ENCODE peak calls at places on chromosomes 6 and 20, in five cellular contexts. One of them, this sample, is unnamed.

GRCh38 chr6:36622901-36623546 is 28.9 kb downstream of the SRSF3 start:
- DNase-seq in Calu3: no peak
- DNase-seq in left ventricle myocardium inferior: no peak
- DNase-seq in astrocyte of the spinal cord: no peak
- DNase-seq in cardiac fibroblast: no peak
- DNase-seq in this sample: no peak

GRCh38 chr6:147737084-147737483 is 228.6 kb downstream of the SAMD5 start:
- DNase-seq in Calu3: no peak
- DNase-seq in left ventricle myocardium inferior: no peak
- DNase-seq in astrocyte of the spinal cord: no peak
- DNase-seq in cardiac fibroblast: no peak
- DNase-seq in this sample: no peak

GRCh38 chr6:104887350-104887749 is 27.6 kb upstream of the HACE1 start:
- DNase-seq in Calu3: no peak
- DNase-seq in left ventricle myocardium inferior: no peak
- DNase-seq in astrocyte of the spinal cord: peak
- DNase-seq in cardiac fibroblast: peak
- DNase-seq in this sample: peak

GRCh38 chr6:113352029-113352801 is 504.9 kb upstream of the MARCKS start:
- DNase-seq in Calu3: peak
- DNase-seq in left ventricle myocardium inferior: no peak
- DNase-seq in astrocyte of the spinal cord: peak
- DNase-seq in cardiac fibroblast: peak
- DNase-seq in this sample: no peak

GRCh38 chr6:14665827-14666724 is 548.5 kb downstream of the CD83 start:
- DNase-seq in Calu3: no peak
- DNase-seq in left ventricle myocardium inferior: no peak
- DNase-seq in astrocyte of the spinal cord: peak
- DNase-seq in cardiac fibroblast: peak
- DNase-seq in this sample: no peak

GRCh38 chr20:50368813-50369224 is 141.4 kb upstream of the PTPN1 start:
- DNase-seq in Calu3: no peak
- DNase-seq in left ventricle myocardium inferior: no peak
- DNase-seq in astrocyte of the spinal cord: no peak
- DNase-seq in cardiac fibroblast: peak
- DNase-seq in this sample: no peak

GRCh38 chr6:31142356-31142755 is 3.5 kb upstream of the PSORS1C2 start:
- DNase-seq in Calu3: no peak
- DNase-seq in left ventricle myocardium inferior: no peak
- DNase-seq in astrocyte of the spinal cord: no peak
- DNase-seq in cardiac fibroblast: no peak
- DNase-seq in this sample: peak

GRCh38 chr20:43843965-43844660 is 70.5 kb upstream of the TOX2 start:
- DNase-seq in Calu3: no peak
- DNase-seq in left ventricle myocardium inferior: no peak
- DNase-seq in astrocyte of the spinal cord: no peak
- DNase-seq in cardiac fibroblast: no peak
- DNase-seq in this sample: no peak

GRCh38 chr6:47456536-47456975 is 21.0 kb upstream of the CD2AP start:
- DNase-seq in Calu3: no peak
- DNase-seq in left ventricle myocardium inferior: no peak
- DNase-seq in astrocyte of the spinal cord: no peak
- DNase-seq in cardiac fibroblast: no peak
- DNase-seq in this sample: no peak

GRCh38 chr20:45283529-45284065 is 23.0 kb upstream of the RBPJL start:
- DNase-seq in Calu3: no peak
- DNase-seq in left ventricle myocardium inferior: no peak
- DNase-seq in astrocyte of the spinal cord: no peak
- DNase-seq in cardiac fibroblast: no peak
- DNase-seq in this sample: no peak

GRCh38 chr6:45917439-45917838 is 98.2 kb downstream of the CLIC5 start:
- DNase-seq in Calu3: no peak
- DNase-seq in left ventricle myocardium inferior: no peak
- DNase-seq in astrocyte of the spinal cord: no peak
- DNase-seq in cardiac fibroblast: no peak
- DNase-seq in this sample: no peak

GRCh38 chr6:1995521-1996110 is 249.8 kb downstream of the GMDS start:
- DNase-seq in Calu3: no peak
- DNase-seq in left ventricle myocardium inferior: no peak
- DNase-seq in astrocyte of the spinal cord: peak
- DNase-seq in cardiac fibroblast: no peak
- DNase-seq in this sample: no peak

GRCh38 chr6:10099648-10100047 is 315.2 kb downstream of the TFAP2A start:
- DNase-seq in Calu3: peak
- DNase-seq in left ventricle myocardium inferior: no peak
- DNase-seq in astrocyte of the spinal cord: no peak
- DNase-seq in cardiac fibroblast: no peak
- DNase-seq in this sample: no peak

DNA sequence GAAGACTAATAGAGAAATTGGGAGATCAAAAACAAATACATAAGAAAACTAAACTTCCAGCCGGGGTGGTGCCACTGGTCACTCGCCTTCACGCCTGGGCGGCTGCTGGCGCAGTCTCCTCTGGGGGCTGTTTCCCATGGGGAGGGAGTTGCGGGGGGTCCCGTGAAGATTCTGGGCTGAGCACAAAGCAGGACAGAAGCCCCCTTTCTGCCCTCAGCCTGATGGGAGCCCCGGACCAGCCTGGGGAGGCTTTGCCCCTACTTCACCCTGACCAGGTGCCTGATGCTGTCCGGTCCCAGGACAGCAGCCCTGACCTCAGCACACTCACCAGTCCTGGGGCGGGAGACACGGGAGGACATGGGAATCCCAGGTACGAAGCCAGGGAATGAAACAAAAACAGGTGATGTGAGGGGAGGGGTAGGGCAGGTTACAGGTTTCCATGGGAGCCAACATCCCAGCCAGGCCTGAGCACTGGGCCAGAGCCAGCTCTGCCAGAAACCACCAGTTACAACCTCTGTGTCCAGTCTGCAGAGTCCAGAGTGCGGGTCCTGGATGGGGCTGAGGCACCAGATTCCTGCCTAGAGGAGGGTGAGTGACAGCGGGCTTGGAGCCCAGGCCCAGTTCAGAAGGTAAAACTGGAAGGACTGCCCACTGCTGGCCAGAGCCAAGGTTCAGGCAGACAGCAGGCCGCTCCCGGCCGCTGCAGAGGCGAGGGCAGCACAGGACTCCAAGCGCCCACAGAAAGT is 326.4 kb downstream of the TAF4 start:
- DNase-seq in Calu3: no peak
- DNase-seq in left ventricle myocardium inferior: no peak
- DNase-seq in astrocyte of the spinal cord: no peak
- DNase-seq in cardiac fibroblast: no peak
- DNase-seq in this sample: no peak
- TF ChIP-seq CTCF in Calu3: no peak
- TF ChIP-seq CTCF in left ventricle myocardium inferior: no peak
- TF ChIP-seq CTCF in astrocyte of the spinal cord: no peak
- TF ChIP-seq CTCF in cardiac fibroblast: no peak
- TF ChIP-seq CTCF in this sample: no peak

DNA sequence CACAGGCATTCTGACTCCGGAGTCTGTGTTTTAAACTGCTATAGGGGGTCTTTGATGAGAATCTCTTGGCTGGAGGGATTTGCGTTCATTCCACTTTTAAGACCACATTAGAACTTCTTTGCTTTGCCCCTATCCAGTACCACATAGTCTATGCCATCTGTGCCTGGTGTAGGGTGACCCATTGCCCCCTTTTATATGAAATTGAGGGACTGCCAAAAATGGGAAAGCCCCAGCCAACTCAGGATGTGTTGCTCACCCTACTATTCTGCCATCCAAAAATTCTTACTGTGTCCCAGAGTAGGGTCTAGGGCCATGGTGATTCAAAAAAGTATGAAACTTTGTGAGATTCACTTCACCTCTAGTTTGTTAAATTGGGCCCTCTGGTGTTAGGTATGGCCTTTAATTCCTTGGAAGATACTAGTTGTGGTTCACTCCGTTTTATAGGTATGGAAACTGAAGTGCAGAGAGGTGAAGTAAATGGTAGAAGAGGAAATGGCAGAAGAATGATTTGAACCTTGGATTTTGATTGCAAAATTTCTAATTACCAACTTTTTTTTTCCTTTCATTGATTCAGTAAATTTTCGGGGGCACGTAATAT is 1.4 kb downstream of the PFDN4 start:
- DNase-seq in Calu3: no peak
- DNase-seq in left ventricle myocardium inferior: no peak
- DNase-seq in astrocyte of the spinal cord: no peak
- DNase-seq in cardiac fibroblast: no peak
- DNase-seq in this sample: no peak
- TF ChIP-seq CTCF in Calu3: no peak
- TF ChIP-seq CTCF in left ventricle myocardium inferior: no peak
- TF ChIP-seq CTCF in astrocyte of the spinal cord: no peak
- TF ChIP-seq CTCF in cardiac fibroblast: no peak
- TF ChIP-seq CTCF in this sample: no peak

GRCh38 chr20:35277127-35277526 is 795 bp downstream of the MMP24OS start:
- DNase-seq in Calu3: no peak
- DNase-seq in left ventricle myocardium inferior: no peak
- DNase-seq in astrocyte of the spinal cord: no peak
- DNase-seq in cardiac fibroblast: no peak
- DNase-seq in this sample: no peak

GRCh38 chr20:35279040-35279439 is 1.1 kb upstream of the MMP24OS start:
- DNase-seq in Calu3: no peak
- DNase-seq in left ventricle myocardium inferior: no peak
- DNase-seq in astrocyte of the spinal cord: no peak
- DNase-seq in cardiac fibroblast: no peak
- DNase-seq in this sample: no peak

GRCh38 chr20:35276408-35276807 is 1.5 kb downstream of the MMP24OS start:
- DNase-seq in Calu3: no peak
- DNase-seq in left ventricle myocardium inferior: no peak
- DNase-seq in astrocyte of the spinal cord: no peak
- DNase-seq in cardiac fibroblast: no peak
- DNase-seq in this sample: no peak

GRCh38 chr20:35279533-35280174 is 1.7 kb upstream of the MMP24OS start:
- DNase-seq in Calu3: no peak
- DNase-seq in left ventricle myocardium inferior: no peak
- DNase-seq in astrocyte of the spinal cord: no peak
- DNase-seq in cardiac fibroblast: no peak
- DNase-seq in this sample: no peak

DNA sequence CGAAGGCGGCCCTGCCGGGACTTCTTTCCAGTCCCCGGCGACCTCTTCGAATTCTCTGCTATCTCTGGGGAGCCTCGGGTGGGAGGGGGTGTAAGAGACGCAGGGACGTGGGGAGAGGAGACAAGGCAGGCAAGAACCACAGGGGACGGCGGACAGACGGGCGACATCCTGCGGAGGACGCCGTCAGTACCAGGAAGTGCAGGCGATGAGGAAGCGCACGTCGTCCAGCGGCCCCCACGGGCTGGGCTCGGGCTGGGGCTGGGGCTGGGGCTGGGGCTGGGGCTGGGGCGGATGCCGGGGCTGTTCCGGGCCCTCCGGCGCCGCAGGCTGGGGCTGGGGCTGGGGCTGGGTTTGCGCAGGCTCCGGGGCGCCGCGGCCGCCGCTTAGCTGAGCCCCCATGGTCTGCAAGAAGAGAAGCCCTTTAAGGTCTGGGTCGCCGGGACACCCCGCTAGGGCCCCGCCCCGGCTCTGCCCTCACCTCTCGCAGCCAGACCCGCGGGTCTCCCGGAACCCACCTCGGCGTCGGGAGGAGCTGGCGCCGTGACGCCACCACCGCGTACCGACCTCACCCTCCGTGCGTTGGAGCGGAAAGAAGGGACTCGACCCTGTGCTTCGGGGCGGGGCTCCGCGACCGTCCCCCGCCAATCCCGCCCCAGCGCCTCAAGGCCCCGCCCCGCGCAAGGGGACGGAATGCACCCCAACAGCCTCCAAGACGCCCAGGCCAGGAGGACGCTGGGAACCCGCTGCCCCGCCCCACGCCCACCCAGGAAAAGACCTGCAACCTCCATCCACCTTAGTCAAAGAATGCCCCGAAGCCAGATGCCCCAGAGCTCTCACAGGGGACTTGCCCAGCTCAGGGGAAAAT is at the start of gene MMP24OS:
- DNase-seq in Calu3: peak
- DNase-seq in left ventricle myocardium inferior: peak
- DNase-seq in astrocyte of the spinal cord: peak
- DNase-seq in cardiac fibroblast: peak
- DNase-seq in this sample: peak
- TF ChIP-seq CTCF in Calu3: peak
- TF ChIP-seq CTCF in left ventricle myocardium inferior: peak
- TF ChIP-seq CTCF in astrocyte of the spinal cord: peak
- TF ChIP-seq CTCF in cardiac fibroblast: peak
- TF ChIP-seq CTCF in this sample: no peak

GRCh38 chr6:162777091-162777490 is 49.3 kb downstream of the PACRG start:
- DNase-seq in Calu3: no peak
- DNase-seq in left ventricle myocardium inferior: peak
- DNase-seq in astrocyte of the spinal cord: no peak
- DNase-seq in cardiac fibroblast: no peak
- DNase-seq in this sample: no peak

GRCh38 chr6:162773996-162774395 is 46.2 kb downstream of the PACRG start:
- DNase-seq in Calu3: no peak
- DNase-seq in left ventricle myocardium inferior: no peak
- DNase-seq in astrocyte of the spinal cord: no peak
- DNase-seq in cardiac fibroblast: no peak
- DNase-seq in this sample: no peak

DNA sequence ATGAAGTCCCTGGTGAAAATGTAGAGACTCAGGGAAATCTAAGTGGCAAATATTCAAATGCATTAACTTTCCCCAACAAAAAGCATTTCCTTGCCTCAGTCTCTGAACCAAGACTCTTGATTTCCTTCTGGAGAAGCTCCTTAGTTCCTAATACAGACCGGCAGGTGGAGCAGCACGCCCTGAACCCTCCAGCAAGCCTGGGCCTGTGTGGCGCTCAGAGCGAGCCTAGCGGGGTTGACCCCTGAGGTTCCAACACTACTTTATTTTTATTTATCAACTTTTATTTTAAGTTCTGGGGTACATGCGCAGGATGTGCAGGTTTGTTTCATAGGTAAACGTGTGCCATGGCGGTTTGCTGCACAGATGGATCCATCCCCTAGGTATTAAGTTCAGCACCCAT is 50.8 kb downstream of the PACRG start:
- DNase-seq in Calu3: no peak
- DNase-seq in left ventricle myocardium inferior: no peak
- DNase-seq in astrocyte of the spinal cord: no peak
- DNase-seq in cardiac fibroblast: no peak
- DNase-seq in this sample: no peak
- TF ChIP-seq CTCF in Calu3: no peak
- TF ChIP-seq CTCF in left ventricle myocardium inferior: no peak
- TF ChIP-seq CTCF in astrocyte of the spinal cord: no peak
- TF ChIP-seq CTCF in cardiac fibroblast: no peak
- TF ChIP-seq CTCF in this sample: no peak

GRCh38 chr6:168314948-168315347 is 4.6 kb downstream of the DACT2 start:
- DNase-seq in Calu3: no peak
- DNase-seq in left ventricle myocardium inferior: no peak
- DNase-seq in astrocyte of the spinal cord: no peak
- DNase-seq in cardiac fibroblast: peak
- DNase-seq in this sample: peak
- TF ChIP-seq CTCF in Calu3: no peak
- TF ChIP-seq CTCF in left ventricle myocardium inferior: peak
- TF ChIP-seq CTCF in astrocyte of the spinal cord: no peak
- TF ChIP-seq CTCF in cardiac fibroblast: no peak
- TF ChIP-seq CTCF in this sample: no peak